ENCODE peak calls at places on chromosomes 1 and 21, in nine cellular contexts. D, N, I, U, R, Y, K, Q and Z are unnamed samples.

GRCh38 chr1:60823151-60823550 is 259.2 kb upstream of the NFIA start:
- DNase-seq in D (no peak), N (no peak), I (no peak), U (no peak), R (no peak), Y (no peak), K (no peak), Q (no peak), Z (no peak)

GRCh38 chr21:45997495-45998275 is 16.1 kb downstream of the COL6A1 start:
- DNase-seq in D (no peak), N (no peak), I (no peak), U (no peak), R (no peak), Y (peak; percentile 22), K (no peak), Q (no peak), Z (no peak)

GRCh38 chr21:26966360-26966977 is 419 bp downstream of the ADAMTS5 start:
- DNase-seq in D (peak; percentile 27), N (no peak), I (no peak), U (no peak), R (peak; percentile 44), Y (peak; percentile 26), K (peak; percentile 24), Q (peak; percentile 30), Z (no peak)

GRCh38 chr21:14382486-14382834 is 486 bp downstream of the HSPA13 start:
- DNase-seq in D (no peak), N (peak; percentile 34), I (no peak), U (no peak), R (no peak), Y (no peak), K (peak; percentile 19), Q (peak; percentile 20), Z (no peak)

GRCh38 chr1:85460555-85461088 is 4.3 kb downstream of the DDAH1 start:
- DNase-seq in D (no peak), N (no peak), I (no peak), U (no peak), R (no peak), Y (no peak), K (no peak), Q (no peak), Z (no peak)

GRCh38 chr1:185448591-185449186 is 131.6 kb upstream of the IVNS1ABP start:
- DNase-seq in D (no peak), N (no peak), I (no peak), U (no peak), R (no peak), Y (no peak), K (no peak), Q (peak; percentile 23), Z (no peak)

GRCh38 chr1:173333581-173333980 is 126.5 kb upstream of the TNFSF4 start:
- DNase-seq in D (peak; percentile 54), N (no peak), I (no peak), U (no peak), R (peak; percentile 37), Y (no peak), K (no peak), Q (peak; percentile 71), Z (no peak)

GRCh38 chr1:117794073-117794472 is 135.3 kb downstream of the GDAP2 start:
- DNase-seq in D (peak; percentile 28), N (no peak), I (no peak), U (no peak), R (peak; percentile 53), Y (no peak), K (peak; percentile 74), Q (no peak), Z (no peak)

GRCh38 chr1:37755290-37755689 is 9.6 kb downstream of the EPHA10 start:
- DNase-seq in D (no peak), N (no peak), I (no peak), U (no peak), R (no peak), Y (no peak), K (no peak), Q (no peak), Z (no peak)

GRCh38 chr1:29450591-29450990 is 214.3 kb downstream of the PTPRU start:
- DNase-seq in D (no peak), N (no peak), I (no peak), U (no peak), R (no peak), Y (no peak), K (no peak), Q (no peak), Z (no peak)

GRCh38 chr1:232334811-232335210 is 295.1 kb downstream of the SIPA1L2 start:
- DNase-seq in D (no peak), N (no peak), I (no peak), U (no peak), R (no peak), Y (no peak), K (no peak), Q (no peak), Z (no peak)

GRCh38 chr1:20891091-20891490 is 104.0 kb upstream of the HP1BP3 start:
- DNase-seq in D (peak; percentile 44), N (no peak), I (no peak), U (no peak), R (no peak), Y (no peak), K (peak; percentile 29), Q (peak; percentile 54), Z (no peak)

GRCh38 chr1:234710381-234710780 is 100.4 kb upstream of the IRF2BP2 start:
- DNase-seq in D (no peak), N (no peak), I (no peak), U (no peak), R (no peak), Y (no peak), K (no peak), Q (no peak), Z (no peak)

GRCh38 chr1:75100481-75101092 is 33.6 kb upstream of the LHX8 start:
- DNase-seq in D (no peak), N (no peak), I (no peak), U (no peak), R (no peak), Y (no peak), K (no peak), Q (no peak), Z (no peak)

GRCh38 chr1:116919802-116920201 is 10.1 kb downstream of the PTGFRN start:
- DNase-seq in D (no peak), N (no peak), I (no peak), U (no peak), R (no peak), Y (no peak), K (no peak), Q (no peak), Z (no peak)

GRCh38 chr1:218348628-218349185 is 3.6 kb downstream of the TGFB2 start:
- DNase-seq in D (no peak), N (no peak), I (no peak), U (no peak), R (peak; percentile 32), Y (no peak), K (no peak), Q (no peak), Z (no peak)

GRCh38 chr1:168301664-168302320 is 21.1 kb downstream of the TBX19 start:
- DNase-seq in D (peak; percentile 54), N (no peak), I (no peak), U (no peak), R (peak; percentile 99), Y (no peak), K (peak; percentile 81), Q (peak; percentile 74), Z (no peak)

GRCh38 chr1:202285908-202286307 is 55.8 kb downstream of the UBE2T start:
- DNase-seq in D (no peak), N (no peak), I (no peak), U (no peak), R (no peak), Y (no peak), K (no peak), Q (no peak), Z (no peak)

GRCh38 chr1:30735124-30735523 is 11.7 kb upstream of the MATN1 start:
- DNase-seq in D (no peak), N (no peak), I (no peak), U (no peak), R (no peak), Y (no peak), K (no peak), Q (no peak), Z (no peak)

GRCh38 chr1:15154480-15155036 is 1.0 kb downstream of the TMEM51 start:
- DNase-seq in D (peak; percentile 38), N (no peak), I (peak; percentile 22), U (no peak), R (peak; percentile 50), Y (peak; percentile 44), K (no peak), Q (peak; percentile 41), Z (no peak)

GRCh38 chr1:145827966-145828365 is 4.0 kb downstream of the POLR3C start:
- DNase-seq in D (no peak), N (no peak), I (no peak), U (no peak), R (no peak), Y (no peak), K (no peak), Q (no peak), Z (no peak)

GRCh38 chr1:226602186-226603029 is 53.8 kb downstream of the STUM start:
- DNase-seq in D (peak; percentile 86), N (no peak), I (no peak), U (peak; percentile 97), R (peak; percentile 79), Y (peak; percentile 66), K (peak; percentile 94), Q (peak; percentile 46), Z (no peak)

GRCh38 chr1:20483833-20484525 is 2.0 kb downstream of the CAMK2N1 start:
- DNase-seq in D (peak; percentile 36), N (peak; percentile 39), I (peak; percentile 28), U (no peak), R (peak; percentile 40), Y (peak; percentile 29), K (peak; percentile 44), Q (peak; percentile 48), Z (no peak)